ENCODE peak calls at places on chromosomes 6 and 20, in eight cellular contexts. V is body of pancreas; Z is activated gamma-delta T cell; B is activated CD8-positive, alpha-beta T cell treated with anti-CD3 and anti-CD28 coated beads for 36 hours; F is NCI-H1694 treated with DMSO at 0.1 percent for 48 hours; M is activated T-cell treated with anti-CD3 and anti-CD28 coated beads for 1 hour; Q is PC-3; D is Right ventricle myocardium inferior. S is an unnamed sample.

GRCh38 chr6:715709-716450 is 22.9 kb upstream of the EXOC2 start:
- DNase-seq in V (peak), Z (no peak), B (no peak), F (no peak), M (no peak), Q (no peak), D (no peak), S (no peak)

GRCh38 chr6:4935486-4935885 is 68.4 kb downstream of the RPP40 start:
- DNase-seq in V (no peak), Z (no peak), B (peak), F (no peak), M (no peak), Q (no peak), D (no peak), S (no peak)

GRCh38 chr6:27205375-27206278 is 41.9 kb upstream of the PRSS16 start:
- DNase-seq in V (no peak), Z (no peak), B (peak), F (no peak), M (no peak), Q (no peak), D (no peak), S (no peak)

GRCh38 chr20:42678895-42679294 is 510.8 kb downstream of the PTPRT start:
- DNase-seq in V (peak), Z (no peak), B (no peak), F (no peak), M (no peak), Q (no peak), D (no peak), S (no peak)

GRCh38 chr20:16947346-16947943 is 199.3 kb downstream of the OTOR start:
- DNase-seq in V (no peak), Z (no peak), B (no peak), F (no peak), M (no peak), Q (no peak), D (no peak), S (no peak)

GRCh38 chr6:35077006-35077712 is 64.0 kb downstream of the TCP11 start:
- DNase-seq in V (no peak), Z (no peak), B (no peak), F (peak), M (no peak), Q (no peak), D (no peak), S (no peak)

GRCh38 chr20:46400828-46401477 is 5.5 kb downstream of the ELMO2 start:
- DNase-seq in V (no peak), Z (no peak), B (peak), F (no peak), M (no peak), Q (peak), D (no peak), S (no peak)

GRCh38 chr6:132780770-132781371 is 17.6 kb downstream of the SLC18B1 start:
- DNase-seq in V (no peak), Z (no peak), B (peak), F (no peak), M (no peak), Q (peak), D (no peak), S (no peak)

GRCh38 chr6:38391909-38392614 is 247.7 kb downstream of the BTBD9 start:
- DNase-seq in V (no peak), Z (no peak), B (no peak), F (peak), M (no peak), Q (no peak), D (no peak), S (no peak)

GRCh38 chr6:155317186-155317585 is 2.9 kb upstream of the TFB1M start:
- DNase-seq in V (no peak), Z (no peak), B (no peak), F (no peak), M (no peak), Q (peak), D (no peak), S (no peak)

GRCh38 chr20:25486377-25486776 is 78.9 kb downstream of the GINS1 start:
- DNase-seq in V (no peak), Z (no peak), B (peak), F (peak), M (no peak), Q (no peak), D (peak), S (no peak)

GRCh38 chr20:41671143-41671542 is 53.0 kb upstream of the CHD6 start:
- DNase-seq in V (no peak), Z (no peak), B (no peak), F (no peak), M (no peak), Q (no peak), D (no peak), S (no peak)

GRCh38 chr6:94468830-94469229 is 1049.5 kb upstream of the EPHA7 start:
- DNase-seq in V (no peak), Z (no peak), B (no peak), F (no peak), M (no peak), Q (no peak), D (no peak), S (no peak)

GRCh38 chr20:62376112-62377063 is 9.3 kb upstream of the LAMA5 start:
- DNase-seq in V (peak), Z (no peak), B (no peak), F (no peak), M (no peak), Q (no peak), D (no peak), S (no peak)

GRCh38 chr6:128482642-128483041 is 37.8 kb downstream of the PTPRK start:
- DNase-seq in V (no peak), Z (no peak), B (no peak), F (no peak), M (no peak), Q (no peak), D (no peak), S (no peak)

GRCh38 chr6:28673800-28674671 is 148.4 kb downstream of the GPX5 start:
- DNase-seq in V (peak), Z (peak), B (peak), F (peak), M (no peak), Q (peak), D (no peak), S (no peak)

GRCh38 chr20:51326241-51326819 is 216.2 kb downstream of the NFATC2 start:
- DNase-seq in V (peak), Z (no peak), B (no peak), F (peak), M (peak), Q (no peak), D (no peak), S (no peak)

S was measured in kidney epithelial cell.